ENCODE peak calls at places on chromosomes 12 and 14, in five cellular contexts. One of them, this sample, is unnamed.
A peak's percentile ranks its signal among the peaks of the same experiment; 100 is the strongest.

GRCh38 chr12:22271036-22271435 is 63.5 kb downstream of the ST8SIA1 start:
- DNase-seq in cerebellum: no peak
- DNase-seq in frontal cortex: no peak
- DNase-seq in progenitor cell of endocrine pancreas: no peak
- DNase-seq in upper lobe of left lung: no peak
- DNase-seq in this sample: no peak

GRCh38 chr14:23324455-23324846 is 3.2 kb downstream of the PABPN1 start:
- DNase-seq in cerebellum: no peak
- DNase-seq in frontal cortex: no peak
- DNase-seq in progenitor cell of endocrine pancreas: no peak
- DNase-seq in upper lobe of left lung: no peak
- DNase-seq in this sample: no peak

GRCh38 chr12:51449569-51450246 is 25.1 kb downstream of the SLC4A8 start:
- DNase-seq in cerebellum: no peak
- DNase-seq in frontal cortex: no peak
- DNase-seq in progenitor cell of endocrine pancreas: no peak
- DNase-seq in upper lobe of left lung: no peak
- DNase-seq in this sample: no peak

GRCh38 chr14:75879031-75879430 is 102.8 kb downstream of the TGFB3 start:
- DNase-seq in cerebellum: no peak
- DNase-seq in frontal cortex: no peak
- DNase-seq in progenitor cell of endocrine pancreas: no peak
- DNase-seq in upper lobe of left lung: no peak
- DNase-seq in this sample: no peak

GRCh38 chr14:37595809-37596595 is 573 bp downstream of the TTC6 start:
- DNase-seq in cerebellum: no peak
- DNase-seq in frontal cortex: no peak
- DNase-seq in progenitor cell of endocrine pancreas: peak; percentile 58
- DNase-seq in upper lobe of left lung: peak; percentile 89
- DNase-seq in this sample: no peak

GRCh38 chr12:57127101-57127709 is 1.1 kb upstream of the LRP1 start:
- DNase-seq in cerebellum: peak; percentile 43
- DNase-seq in frontal cortex: no peak
- DNase-seq in progenitor cell of endocrine pancreas: peak; percentile 69
- DNase-seq in upper lobe of left lung: no peak
- DNase-seq in this sample: peak; percentile 46

GRCh38 chr12:53782093-53782703 is 30.4 kb upstream of the CISTR start:
- DNase-seq in cerebellum: no peak
- DNase-seq in frontal cortex: no peak
- DNase-seq in progenitor cell of endocrine pancreas: no peak
- DNase-seq in upper lobe of left lung: no peak
- DNase-seq in this sample: no peak

GRCh38 chr12:15800278-15800677 is 11.1 kb upstream of the EPS8 start:
- DNase-seq in cerebellum: no peak
- DNase-seq in frontal cortex: no peak
- DNase-seq in progenitor cell of endocrine pancreas: no peak
- DNase-seq in upper lobe of left lung: no peak
- DNase-seq in this sample: no peak

GRCh38 chr12:81758421-81759214 is 532 bp downstream of the PPFIA2 start:
- DNase-seq in cerebellum: peak; percentile 64
- DNase-seq in frontal cortex: peak; percentile 16
- DNase-seq in progenitor cell of endocrine pancreas: peak; percentile 24
- DNase-seq in upper lobe of left lung: peak; percentile 86
- DNase-seq in this sample: peak; percentile 32

GRCh38 chr12:38689704-38690103 is 215.7 kb downstream of the CPNE8 start:
- DNase-seq in cerebellum: no peak
- DNase-seq in frontal cortex: no peak
- DNase-seq in progenitor cell of endocrine pancreas: no peak
- DNase-seq in upper lobe of left lung: no peak
- DNase-seq in this sample: no peak

GRCh38 chr14:81534510-81535074 is 939 bp upstream of the SEL1L start:
- DNase-seq in cerebellum: no peak
- DNase-seq in frontal cortex: no peak
- DNase-seq in progenitor cell of endocrine pancreas: no peak
- DNase-seq in upper lobe of left lung: no peak
- DNase-seq in this sample: no peak

GRCh38 chr14:105475916-105476845 is 1.6 kb downstream of the CRIP2 start:
- DNase-seq in cerebellum: no peak
- DNase-seq in frontal cortex: peak; percentile 92
- DNase-seq in progenitor cell of endocrine pancreas: no peak
- DNase-seq in upper lobe of left lung: no peak
- DNase-seq in this sample: no peak

GRCh38 chr14:24806061-24806678 is 172.2 kb upstream of the GZMB start:
- DNase-seq in cerebellum: no peak
- DNase-seq in frontal cortex: no peak
- DNase-seq in progenitor cell of endocrine pancreas: peak; percentile 72
- DNase-seq in upper lobe of left lung: no peak
- DNase-seq in this sample: peak; percentile 59

GRCh38 chr12:23523339-23523738 is 426.1 kb downstream of the SOX5 start:
- DNase-seq in cerebellum: no peak
- DNase-seq in frontal cortex: no peak
- DNase-seq in progenitor cell of endocrine pancreas: no peak
- DNase-seq in upper lobe of left lung: no peak
- DNase-seq in this sample: no peak

GRCh38 chr12:92718483-92718985 is 15.7 kb downstream of the PLEKHG7 start:
- DNase-seq in cerebellum: no peak
- DNase-seq in frontal cortex: no peak
- DNase-seq in progenitor cell of endocrine pancreas: no peak
- DNase-seq in upper lobe of left lung: no peak
- DNase-seq in this sample: no peak

GRCh38 chr12:45122776-45123380 is 72.0 kb upstream of the DBX2 start:
- DNase-seq in cerebellum: no peak
- DNase-seq in frontal cortex: no peak
- DNase-seq in progenitor cell of endocrine pancreas: no peak
- DNase-seq in upper lobe of left lung: no peak
- DNase-seq in this sample: no peak

GRCh38 chr14:60092516-60092915 is 793 bp downstream of the PCNX4 start:
- DNase-seq in cerebellum: peak; percentile 21
- DNase-seq in frontal cortex: peak; percentile 12
- DNase-seq in progenitor cell of endocrine pancreas: no peak
- DNase-seq in upper lobe of left lung: no peak
- DNase-seq in this sample: no peak

GRCh38 chr12:60257063-60257462 is 661.2 kb downstream of the SLC16A7 start:
- DNase-seq in cerebellum: no peak
- DNase-seq in frontal cortex: no peak
- DNase-seq in progenitor cell of endocrine pancreas: no peak
- DNase-seq in upper lobe of left lung: no peak
- DNase-seq in this sample: no peak

GRCh38 chr12:26119391-26119981 is 5.4 kb downstream of the BHLHE41 start:
- DNase-seq in cerebellum: peak; percentile 51
- DNase-seq in frontal cortex: no peak
- DNase-seq in progenitor cell of endocrine pancreas: no peak
- DNase-seq in upper lobe of left lung: no peak
- DNase-seq in this sample: no peak

GRCh38 chr14:66965831-66966230 is 223.4 kb upstream of the GARIN2 start:
- DNase-seq in cerebellum: no peak
- DNase-seq in frontal cortex: no peak
- DNase-seq in progenitor cell of endocrine pancreas: no peak
- DNase-seq in upper lobe of left lung: no peak
- DNase-seq in this sample: no peak

This sample was measured in neural crest cell.